ENCODE peak calls at places on chromosome 1, in eight cellular contexts. R is uterus, H is testis, G is IMR-90, V is HCT116, E is H1, L is body of pancreas, J is right lobe of liver. N is an unnamed sample. For H3K36me3, the result is how much of the 10 kb centered on the place peaks cover.

GRCh38 chr1:191240925-191241324 is 763.3 kb upstream of the BRINP3 start:
- DNase-seq in R (no peak), H (no peak), G (peak), V (no peak), E (no peak), L (no peak), J (no peak), N (no peak)

GRCh38 chr1:193111641-193112090 is 6.5 kb upstream of the GLRX2 start:
- DNase-seq in R (peak), H (no peak), G (peak), V (peak), E (no peak), L (peak), J (peak), N (peak)

GRCh38 chr1:39395357-39395831 is 96.0 kb upstream of the BMP8A start:
- DNase-seq in R (no peak), H (no peak), G (peak), V (peak), E (no peak), L (no peak), J (no peak), N (no peak)

GRCh38 chr1:168709896-168710305 is 19.1 kb downstream of the DPT start:
- DNase-seq in R (no peak), H (no peak), G (no peak), V (peak), E (no peak), L (no peak), J (no peak), N (no peak)

GRCh38 chr1:237851209-237851845 is 39.4 kb downstream of the ZP4 start:
- DNase-seq in R (no peak), H (peak), G (peak), V (no peak), E (peak), L (peak), J (no peak), N (no peak)

GRCh38 chr1:241950390-241950789 is 7.2 kb upstream of the BECN2 start:
- DNase-seq in R (no peak), H (no peak), G (peak), V (no peak), E (no peak), L (no peak), J (no peak), N (peak)

GRCh38 chr1:54813479-54814147 is 12.5 kb upstream of the TTC22 start:
- DNase-seq in R (no peak), H (no peak), G (no peak), V (no peak), E (peak), L (no peak), J (no peak), N (no peak)

GRCh38 chr1:26287033-26287711 is 7.3 kb downstream of the SH3BGRL3 start:
- DNase-seq in R (no peak), H (no peak), G (peak), V (no peak), E (no peak), L (no peak), J (no peak), N (peak)

GRCh38 chr1:54409156-54410142 is 3.3 kb upstream of the SSBP3 start:
- DNase-seq in R (no peak), H (no peak), G (no peak), V (no peak), E (no peak), L (no peak), J (no peak), N (no peak)

GRCh38 chr1:73803380-73803779 is 394.6 kb downstream of the LRRIQ3 start:
- DNase-seq in R (no peak), H (no peak), G (no peak), V (no peak), E (no peak), L (no peak), J (no peak), N (no peak)

GRCh38 chr1:6554907-6555778 is at the start of gene TAS1R1:
- DNase-seq in R (peak), H (peak), G (no peak), V (no peak), E (no peak), L (peak), J (peak), N (peak)

GRCh38 chr1:31111290-31111951 is 45.9 kb upstream of the PUM1 start:
- DNase-seq in R (no peak), H (no peak), G (peak), V (no peak), E (peak), L (no peak), J (peak), N (peak)

GRCh38 chr1:77322061-77322900 is 40.5 kb downstream of the AK5 start:
- DNase-seq in R (no peak), H (no peak), G (peak), V (peak), E (no peak), L (peak), J (no peak), N (no peak)

GRCh38 chr1:212455406-212456165 is 22.9 kb downstream of the NENF start:
- DNase-seq in R (peak), H (peak), G (peak), V (peak), E (peak), L (peak), J (peak), N (peak)

GRCh38 chr1:45011837-45012638 is at the start of gene UROD:
- DNase-seq in R (peak), H (peak), G (peak), V (peak), E (peak), L (peak), J (peak), N (peak)
- TF ChIP-seq POLR2A in R (no peak), H (no peak), G (peak), V (peak), E (no peak), L (peak), J (peak), N (peak)

GRCh38 chr1:203516906-203517305 is 23.0 kb downstream of the OPTC start:
- DNase-seq in R (no peak), H (no peak), G (no peak), V (no peak), E (no peak), L (no peak), J (no peak), N (no peak)
- H3K4me3 ChIP-seq in R (no peak), H (no peak), G (no peak), V (no peak), E (no peak), L (no peak), J (no peak), N (no peak)

GRCh38 chr1:32770741-32771548 is 46.2 kb downstream of the YARS1 start:
- DNase-seq in R (no peak), H (no peak), G (no peak), V (no peak), E (no peak), L (peak), J (no peak), N (peak)
- H3K36me3 ChIP-seq in R (under half), H (under half), G (under half), V (under half), E (under half), L (under half), J (under half), N (under half)

GRCh38 chr1:153545067-153546055 is at the start of gene S100A4:
- DNase-seq in R (peak), H (peak), G (peak), V (peak), E (peak), L (peak), J (peak), N (peak)
- TF ChIP-seq POLR2A in R (peak), H (no peak), G (no peak), V (peak), E (no peak), L (peak), J (peak), N (peak)

GRCh38 chr1:145849356-145850165 is 4.1 kb downstream of the NUDT17 start:
- DNase-seq in R (no peak), H (no peak), G (peak), V (no peak), E (peak), L (no peak), J (no peak), N (no peak)
- H3K4me3 ChIP-seq in R (no peak), H (no peak), G (no peak), V (no peak), E (no peak), L (no peak), J (no peak), N (no peak)